ENCODE peak calls at places on chromosomes 2 and 18, in five cellular contexts. B is CD4-positive, CD25-positive, alpha-beta regulatory T cell; T is hepatic stellate cell; Z is NCI-H510A; D is T-helper 1 cell. A is an unnamed sample.

GRCh38 chr2:86107031-86107430 is 996 bp downstream of the PTCD3 start:
- DNase-seq in B (no peak), T (peak), Z (no peak), D (no peak), A (no peak)

GRCh38 chr2:159297042-159297707 is 10.7 kb upstream of the WDSUB1 start:
- DNase-seq in B (no peak), T (no peak), Z (no peak), D (no peak), A (no peak)

GRCh38 chr2:237403024-237403882 is 10.7 kb downstream of the COL6A3 start:
- DNase-seq in B (no peak), T (no peak), Z (no peak), D (no peak), A (no peak)

GRCh38 chr18:79760881-79761280 is 36.9 kb upstream of the KCNG2 start:
- DNase-seq in B (no peak), T (no peak), Z (no peak), D (no peak), A (no peak)

GRCh38 chr2:9240745-9241144 is 34.1 kb downstream of the ASAP2 start:
- DNase-seq in B (no peak), T (no peak), Z (no peak), D (no peak), A (no peak)

GRCh38 chr2:100667801-100668200 is 105.0 kb downstream of the PDCL3 start:
- DNase-seq in B (no peak), T (no peak), Z (no peak), D (no peak), A (no peak)

GRCh38 chr18:58674863-58675472 is 3.7 kb downstream of the MALT1 start:
- DNase-seq in B (no peak), T (peak), Z (no peak), D (no peak), A (no peak)

GRCh38 chr18:41128545-41128944 is 826.5 kb upstream of the PIK3C3 start:
- DNase-seq in B (no peak), T (no peak), Z (no peak), D (no peak), A (no peak)

GRCh38 chr2:133296396-133296795 is 271.9 kb downstream of the NCKAP5 start:
- DNase-seq in B (no peak), T (no peak), Z (no peak), D (no peak), A (no peak)

GRCh38 chr18:23053756-23054457 is 81.4 kb upstream of the CABLES1 start:
- DNase-seq in B (no peak), T (peak), Z (no peak), D (no peak), A (no peak)

A was measured in left lobe of liver.